ENCODE peak calls at places on chromosomes 2 and 18, in four cellular contexts. K, F, J and M are unnamed samples.

GRCh38 chr18:24995738-24996137 is 356.2 kb downstream of the ZNF521 start:
- DNase-seq in K (no peak), F (no peak), J (no peak), M (no peak)

GRCh38 chr18:11925800-11926481 is 17.8 kb upstream of the MPPE1 start:
- DNase-seq in K (no peak), F (no peak), J (no peak), M (no peak)

GRCh38 chr2:194992648-194993047 is 664.4 kb upstream of the SLC39A10 start:
- DNase-seq in K (no peak), F (no peak), J (no peak), M (no peak)

GRCh38 chr2:139142252-139142651 is 362.1 kb upstream of the NXPH2 start:
- DNase-seq in K (no peak), F (peak), J (no peak), M (no peak)

GRCh38 chr2:14633031-14633430 is 514 bp downstream of the LRATD1 start:
- DNase-seq in K (no peak), F (no peak), J (no peak), M (no peak)

GRCh38 chr18:38718365-38718901 is 1152.8 kb upstream of the CELF4 start:
- DNase-seq in K (no peak), F (no peak), J (no peak), M (no peak)

GRCh38 chr18:48228301-48228715 is 180.9 kb downstream of the ZBTB7C start:
- DNase-seq in K (no peak), F (no peak), J (peak), M (no peak)

GRCh38 chr2:73418343-73418742 is 32.7 kb downstream of the ALMS1 start:
- DNase-seq in K (no peak), F (no peak), J (peak), M (no peak)

GRCh38 chr18:23205980-23206379 is 70.7 kb downstream of the CABLES1 start:
- DNase-seq in K (no peak), F (no peak), J (no peak), M (no peak)

GRCh38 chr2:128640166-128640846 is 321.6 kb upstream of the HS6ST1 start:
- DNase-seq in K (no peak), F (no peak), J (no peak), M (peak)

GRCh38 chr18:45006934-45007333 is 326.2 kb downstream of the SETBP1 start:
- DNase-seq in K (no peak), F (no peak), J (no peak), M (no peak)

GRCh38 chr2:9990735-9991134 is 39.2 kb downstream of the GRHL1 start:
- DNase-seq in K (no peak), F (no peak), J (no peak), M (no peak)

GRCh38 chr18:13621886-13622619 is 104.3 kb downstream of the FAM210A start:
- DNase-seq in K (no peak), F (no peak), J (no peak), M (no peak)
- TF ChIP-seq CTCF in K (no peak), F (no peak), J (no peak), M (no peak)

GRCh38 chr2:102478686-102479470 is 5.9 kb downstream of the SLC9A4 start:
- DNase-seq in K (no peak), F (no peak), J (no peak), M (no peak)
- TF ChIP-seq CTCF in K (no peak), F (no peak), J (no peak), M (no peak)

DNA sequence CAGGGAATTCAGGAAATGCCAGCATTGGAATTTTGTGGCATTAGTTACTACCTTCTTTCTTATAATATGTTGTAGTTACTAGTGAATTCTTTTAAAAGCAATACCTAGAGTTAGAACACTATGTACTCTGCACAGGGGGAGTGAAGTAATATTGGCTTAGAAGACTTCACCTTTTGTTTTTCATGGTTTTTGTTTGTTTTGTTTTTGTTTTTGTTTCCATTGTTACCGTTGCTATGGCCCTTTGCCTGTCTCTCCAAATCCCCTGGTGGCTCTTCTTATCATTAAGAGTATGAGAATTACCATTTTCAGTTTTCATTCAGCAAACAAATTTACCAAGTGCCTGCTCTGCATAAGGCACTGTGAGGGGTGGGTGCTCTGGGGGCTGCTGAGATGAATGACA is 160.1 kb downstream of the HAUS1 start:
- DNase-seq in K (no peak), F (peak), J (no peak), M (no peak)
- TF ChIP-seq CTCF in K (no peak), F (no peak), J (no peak), M (no peak)

GRCh38 chr2:222296911-222297599 is 1.7 kb downstream of the PAX3 start:
- DNase-seq in K (no peak), F (no peak), J (no peak), M (no peak)
- TF ChIP-seq CTCF in K (no peak), F (no peak), J (no peak), M (no peak)

DNA sequence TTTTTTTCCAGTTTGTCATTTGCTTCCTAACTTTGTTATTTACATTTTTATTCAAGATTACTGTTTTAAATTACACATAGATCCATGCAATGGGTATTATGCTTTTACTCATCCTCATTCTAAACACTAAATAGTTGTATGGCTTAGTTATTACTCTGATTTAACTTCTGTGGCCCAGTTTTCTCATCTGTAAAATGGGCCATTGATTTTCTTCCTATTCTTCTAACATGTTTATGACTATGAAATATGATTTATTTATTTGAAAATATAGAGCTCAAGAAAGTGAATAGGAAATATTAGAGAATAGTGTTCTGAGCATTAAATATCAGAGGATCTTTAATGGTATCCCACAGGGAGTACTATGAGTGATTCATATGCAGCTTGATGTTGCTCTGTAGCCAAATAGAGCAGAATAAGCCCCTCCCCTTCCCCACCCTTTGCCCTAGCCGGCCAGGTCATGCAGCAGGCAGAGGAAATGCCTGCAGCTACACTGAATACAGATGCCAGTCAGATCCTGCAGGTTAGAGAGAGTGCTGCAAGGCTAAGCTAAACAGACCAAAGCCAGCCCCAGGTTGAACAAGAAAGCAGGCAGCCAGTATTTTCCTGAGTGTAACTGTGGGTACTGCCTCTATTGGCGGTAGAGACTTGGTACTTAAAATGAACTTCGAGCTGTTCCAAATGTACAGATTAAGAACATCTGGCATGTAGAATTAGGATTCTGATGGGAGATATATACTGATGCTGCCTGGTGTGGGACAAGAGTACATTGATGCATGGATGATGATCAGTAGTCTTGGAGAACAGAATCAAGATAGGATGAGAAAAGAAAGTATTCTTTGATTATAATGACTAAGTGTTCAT is 11.7 kb upstream of the ACYP2 start:
- DNase-seq in K (peak), F (peak), J (no peak), M (no peak)
- TF ChIP-seq CTCF in K (no peak), F (no peak), J (no peak), M (peak)